ENCODE peak calls at places on chromosome 22, in nine cellular contexts. Z is CD8-positive, alpha-beta T cell; T is PC-9; G is naive thymus-derived CD4-positive, alpha-beta T cell; L is cardiac muscle cell; E is CD4-positive, alpha-beta memory T cell; O is stomach; U is psoas muscle; K is A549. B is an unnamed sample.

GRCh38 chr22:30212363-30212995 is 34.1 kb downstream of the LIF start:
- DNase-seq in L (peak), U (peak), T (peak), E (no peak), G (no peak), O (peak), K (peak), Z (no peak), B (no peak)

GRCh38 chr22:35930933-35931332 is 97.7 kb downstream of the RBFOX2 start:
- DNase-seq in G (no peak), O (no peak), U (no peak), L (peak), K (peak), Z (no peak), E (no peak), T (peak), B (no peak)

GRCh38 chr22:25942989-25943411 is 201.0 kb downstream of the MYO18B start:
- DNase-seq in L (no peak), T (no peak), Z (no peak), U (peak), O (no peak), K (peak), G (no peak), E (no peak), B (no peak)

GRCh38 chr22:36761553-36762240 is 14.2 kb downstream of the IFT27 start:
- DNase-seq in U (no peak), K (no peak), G (no peak), Z (no peak), L (no peak), E (no peak), T (no peak), O (no peak), B (no peak)

GRCh38 chr22:31248138-31248745 is 36.1 kb downstream of the LIMK2 start:
- DNase-seq in U (peak), K (no peak), E (peak), G (peak), L (peak), T (peak), Z (peak), O (peak), B (peak)

GRCh38 chr22:35219012-35219411 is 38.3 kb upstream of the HMGXB4 start:
- DNase-seq in L (peak), G (no peak), T (no peak), K (peak), O (no peak), U (no peak), E (no peak), Z (no peak), B (no peak)

GRCh38 chr22:36419177-36419911 is 31.6 kb upstream of the MYH9 start:
- DNase-seq in U (no peak), Z (no peak), E (no peak), T (peak), O (no peak), G (no peak), K (no peak), L (peak), B (no peak)

GRCh38 chr22:24550028-24550901 is 4.7 kb downstream of the GUCD1 start:
- DNase-seq in U (no peak), E (no peak), Z (no peak), G (no peak), K (peak), O (peak), L (peak), T (no peak), B (no peak)

GRCh38 chr22:37161442-37161841 is 11.7 kb upstream of the IL2RB start:
- DNase-seq in G (no peak), T (peak), L (no peak), O (no peak), Z (no peak), K (peak), U (peak), E (no peak), B (no peak)

GRCh38 chr22:27258773-27259172 is 542.8 kb downstream of the MN1 start:
- DNase-seq in G (no peak), E (no peak), T (no peak), O (no peak), L (no peak), U (no peak), K (no peak), Z (no peak), B (no peak)

GRCh38 chr22:48449466-48450187 is 1378.0 kb downstream of the BRD1 start:
- DNase-seq in K (peak), O (no peak), E (no peak), U (no peak), L (no peak), G (no peak), Z (no peak), T (no peak), B (no peak)

GRCh38 chr22:37589607-37590006 is 9.7 kb upstream of the LGALS2 start:
- DNase-seq in U (no peak), G (no peak), L (no peak), O (no peak), E (no peak), Z (no peak), T (no peak), K (no peak), B (no peak)

GRCh38 chr22:30290318-30290678 is 993 bp upstream of the CASTOR1 start:
- DNase-seq in E (no peak), O (no peak), G (no peak), U (no peak), L (no peak), Z (no peak), T (peak), K (no peak), B (no peak)

GRCh38 chr22:41525450-41526225 is 18.6 kb downstream of the POLR3H start:
- DNase-seq in O (no peak), L (no peak), K (no peak), T (no peak), U (no peak), G (no peak), E (no peak), Z (no peak), B (no peak)

GRCh38 chr22:27654536-27655445 is 146.8 kb downstream of the MN1 start:
- DNase-seq in O (peak), T (no peak), Z (no peak), U (no peak), L (peak), G (no peak), E (no peak), K (no peak), B (no peak)

GRCh38 chr22:32311551-32312071 is 46.1 kb upstream of the RFPL3 start:
- DNase-seq in E (no peak), U (no peak), G (no peak), O (peak), T (no peak), L (no peak), Z (no peak), K (no peak), B (no peak)

GRCh38 chr22:36738416-36739020 is 35.0 kb upstream of the CACNG2 start:
- DNase-seq in Z (no peak), E (no peak), U (no peak), G (no peak), T (no peak), L (no peak), O (no peak), K (no peak), B (no peak)

DNA sequence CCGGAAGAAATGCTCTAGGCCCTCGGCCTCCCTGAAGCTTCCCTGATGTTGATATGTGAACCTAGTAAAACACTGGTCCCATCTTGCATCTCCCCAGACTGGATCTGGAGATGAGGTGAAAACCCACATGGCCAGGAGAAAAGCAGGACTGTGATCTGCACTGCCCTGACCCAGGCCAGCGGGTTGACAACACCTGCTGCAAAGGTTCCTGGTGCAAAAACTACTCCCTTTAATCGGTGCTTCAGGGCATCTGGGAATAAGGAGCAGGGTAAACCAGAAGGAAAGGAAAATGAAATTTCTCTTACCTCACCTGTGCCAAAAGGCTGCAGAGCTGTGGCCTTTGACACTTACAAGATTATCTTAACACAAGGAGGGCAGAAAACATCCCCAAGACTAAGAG is 30.6 kb downstream of the PACSIN2 start:
- DNase-seq in O (no peak), L (no peak), K (no peak), G (no peak), T (no peak), E (no peak), Z (no peak), U (no peak), B (no peak)
- H3K27ac ChIP-seq in O (peak), L (no peak), K (no peak), G (no peak), T (peak), E (no peak), Z (no peak), U (no peak), B (no peak)

GRCh38 chr22:39960791-39961746 is 872 bp downstream of the TMA7B start:
- DNase-seq in O (peak), T (no peak), K (no peak), G (no peak), L (peak), Z (peak), E (peak), U (no peak), B (peak)
- H3K4me3 ChIP-seq in O (no peak), T (no peak), K (no peak), G (no peak), L (no peak), Z (no peak), E (no peak), U (no peak), B (peak)

GRCh38 chr22:44743247-44743646 is 9.1 kb upstream of the ARHGAP8 start:
- DNase-seq in T (no peak), L (no peak), K (no peak), U (no peak), O (no peak), G (no peak), Z (no peak), E (no peak), B (no peak)
- H3K27ac ChIP-seq in T (no peak), L (no peak), K (no peak), U (no peak), O (no peak), G (no peak), Z (no peak), E (no peak), B (no peak)

GRCh38 chr22:50190182-50190951 is 4.7 kb downstream of the TRABD start:
- DNase-seq in K (peak), U (peak), Z (peak), O (peak), T (peak), E (peak), L (peak), G (peak), B (peak)

GRCh38 chr22:50189184-50189848 is 3.6 kb downstream of the TRABD start:
- DNase-seq in Z (no peak), T (no peak), L (no peak), U (peak), G (no peak), O (peak), E (no peak), K (no peak), B (no peak)

GRCh38 chr22:50191041-50191740 is 5.5 kb downstream of the TRABD start:
- DNase-seq in O (peak), T (no peak), K (no peak), U (no peak), L (no peak), E (peak), G (peak), Z (peak), B (peak)

GRCh38 chr22:50188356-50188755 is 2.6 kb downstream of the TRABD start:
- DNase-seq in E (no peak), G (no peak), U (peak), L (no peak), K (no peak), T (no peak), O (no peak), Z (no peak), B (no peak)

DNA sequence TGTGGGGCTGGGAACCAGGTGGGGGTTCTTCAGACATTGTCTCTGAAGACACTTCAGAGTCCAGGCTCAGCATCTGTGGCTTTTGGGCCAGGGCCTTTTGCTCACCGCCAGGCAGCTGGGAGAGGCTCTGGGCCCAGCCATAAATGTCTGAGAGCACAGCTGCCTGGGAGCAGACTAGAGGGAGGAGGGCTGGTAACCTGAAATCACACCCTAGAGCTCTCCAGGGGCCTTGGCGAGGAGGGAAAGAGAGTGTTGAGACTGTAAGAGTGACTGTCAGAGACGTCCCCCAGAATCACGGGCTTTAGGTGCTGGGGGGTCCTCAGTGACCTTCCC is 4.1 kb downstream of the TRABD start:
- DNase-seq in L (no peak), T (no peak), Z (no peak), G (no peak), K (no peak), O (no peak), U (no peak), E (no peak), B (no peak)
- H3K4me3 ChIP-seq in L (no peak), T (peak), Z (peak), G (peak), K (peak), O (peak), U (peak), E (peak), B (peak)

GRCh38 chr22:39170825-39171622 is 18.5 kb upstream of the CBX7 start:
- DNase-seq in E (peak), K (peak), G (peak), Z (peak), U (peak), T (peak), O (peak), L (peak), B (peak)
- H3K27ac ChIP-seq in E (peak), K (peak), G (peak), Z (peak), U (no peak), T (no peak), O (no peak), L (no peak), B (peak)

DNA sequence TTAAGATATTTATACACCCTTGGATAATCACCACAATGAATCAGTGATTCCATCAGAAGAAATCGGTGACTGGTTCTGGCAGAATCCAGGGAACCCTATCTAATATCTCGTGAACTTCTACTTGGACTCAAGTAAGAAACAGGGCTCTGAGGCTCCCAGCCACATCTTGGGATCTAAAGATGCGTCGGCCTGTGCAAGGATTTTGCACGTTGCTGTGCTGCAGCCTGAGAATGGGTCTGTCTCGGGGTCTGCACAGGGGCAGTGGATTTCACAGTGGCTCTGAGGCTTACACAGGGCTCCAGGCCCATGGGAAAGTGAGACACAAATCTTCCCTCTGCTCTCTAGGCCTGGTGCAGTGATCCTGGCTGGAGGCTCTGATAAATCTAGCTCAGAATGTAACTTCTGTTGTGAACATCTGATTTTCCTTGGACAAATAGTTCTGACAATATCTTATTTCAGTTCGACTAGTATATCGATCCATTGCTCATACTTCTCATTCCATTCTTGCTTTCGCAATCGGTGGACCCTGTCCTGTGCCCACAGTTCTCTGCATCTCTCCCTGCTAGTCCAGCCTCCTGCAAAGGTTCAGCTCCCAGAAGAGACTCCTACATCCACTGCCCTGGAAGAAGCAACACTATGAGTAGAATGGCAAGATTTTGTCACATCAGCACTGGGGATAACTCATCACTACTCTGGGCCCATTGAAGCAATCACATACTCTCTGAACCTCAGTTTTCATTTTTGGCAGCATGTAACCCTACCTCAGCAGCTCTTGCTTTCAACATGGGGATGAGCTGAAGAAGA is 105.5 kb upstream of the TOP3B start:
- DNase-seq in L (no peak), Z (no peak), U (no peak), O (no peak), G (no peak), T (no peak), E (no peak), K (no peak), B (no peak)
- H3K4me3 ChIP-seq in L (no peak), Z (no peak), U (no peak), O (no peak), G (no peak), T (no peak), E (no peak), K (no peak), B (no peak)

DNA sequence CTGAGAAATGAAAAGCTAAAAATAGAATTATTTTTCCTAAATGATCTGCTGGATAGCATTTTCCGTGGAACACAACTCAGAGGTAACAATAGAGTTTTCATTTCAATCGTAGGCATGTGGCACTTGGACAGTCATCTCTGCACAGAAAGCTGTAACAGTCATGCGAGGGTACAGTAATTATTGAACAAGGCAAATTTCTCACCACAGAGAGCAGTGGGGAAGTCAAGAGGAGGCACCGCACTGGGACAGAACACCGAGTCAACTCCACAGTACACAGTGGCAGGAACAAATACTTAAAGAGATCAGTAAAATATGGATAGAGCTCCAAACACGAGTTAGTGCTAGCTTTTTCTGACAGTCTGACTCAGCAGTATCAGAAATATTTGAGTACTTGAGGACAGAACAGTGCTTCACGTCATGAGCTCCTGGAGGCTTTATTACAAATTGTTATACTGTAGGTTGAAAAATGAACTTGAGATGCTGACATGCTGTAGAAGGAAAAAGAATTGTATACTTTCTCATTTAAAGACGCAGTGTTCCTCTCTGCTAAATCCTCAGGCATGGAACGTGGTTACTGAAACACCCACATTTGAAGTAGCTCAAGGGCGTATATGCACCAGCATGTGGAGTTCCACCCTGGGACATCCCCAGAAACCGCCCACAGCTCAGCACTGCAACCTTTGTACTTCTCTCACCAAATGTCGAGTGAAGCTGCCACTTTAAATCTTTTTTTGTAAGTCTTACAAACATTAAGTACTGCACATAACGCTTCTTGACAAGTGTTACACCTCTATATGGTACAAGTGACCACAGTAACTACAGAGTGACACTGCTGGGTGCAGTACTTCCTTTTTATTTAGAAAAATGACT is 27.4 kb upstream of the YPEL1 start:
- DNase-seq in Z (no peak), K (no peak), U (no peak), G (no peak), L (no peak), T (no peak), E (peak), O (no peak), B (peak)
- H3K27ac ChIP-seq in Z (peak), K (no peak), U (no peak), G (no peak), L (peak), T (no peak), E (no peak), O (no peak), B (peak)

B was measured in CD8-positive, alpha-beta memory T cell.